ENCODE peak calls at places on chromosomes 7 and 10, in six cellular contexts. J is fibroblast of mammary gland; I is stimulated activated CD4-positive, alpha-beta T cell treated with anti-CD3 and anti-CD28 coated beads, Interleukin-4, amount 100 ng/mL, for 1 hour; W is ELR; Y is GF-D8; A is testis. L is an unnamed sample.

GRCh38 chr10:91347529-91347928 is 62.6 kb upstream of the HECTD2 start:
- DNase-seq in I (no peak), W (peak), Y (no peak), J (peak), A (no peak), L (no peak)

GRCh38 chr10:7942859-7943258 is 111.6 kb upstream of the GATA3 start:
- DNase-seq in Y (no peak), I (no peak), A (no peak), W (no peak), J (no peak), L (peak)

GRCh38 chr10:124993728-124994451 is 52.0 kb downstream of the ZRANB1 start:
- DNase-seq in I (no peak), A (peak), Y (no peak), W (no peak), J (no peak), L (no peak)

GRCh38 chr10:75408911-75409885 is 7.6 kb upstream of the ZNF503 start:
- DNase-seq in J (peak), I (peak), W (peak), A (peak), Y (no peak), L (peak)

GRCh38 chr7:107125475-107125874 is 43.3 kb upstream of the HBP1 start:
- DNase-seq in A (no peak), J (no peak), Y (no peak), W (no peak), I (no peak), L (no peak)

GRCh38 chr7:30616318-30616717 is 21.6 kb downstream of the GARS1 start:
- DNase-seq in I (no peak), Y (no peak), J (no peak), W (no peak), A (no peak), L (no peak)

GRCh38 chr7:7992502-7992901 is 23.9 kb downstream of the GLCCI1 start:
- DNase-seq in W (peak), I (no peak), J (peak), Y (no peak), A (no peak), L (peak)

GRCh38 chr7:22256702-22257101 is 100.3 kb downstream of the RAPGEF5 start:
- DNase-seq in W (no peak), J (no peak), A (no peak), I (no peak), Y (no peak), L (no peak)

GRCh38 chr7:124062171-124062570 is 29.3 kb upstream of the TMEM229A start:
- DNase-seq in A (no peak), J (no peak), Y (no peak), I (no peak), W (no peak), L (no peak)

L was measured in fibroblast of gingiva.